ENCODE peak calls at places on chromosomes 6 and 20, in five cellular contexts. G, N, C, M and Y are unnamed samples.

GRCh38 chr6:34285571-34285970 is 36.8 kb upstream of the SMIM29 start:
- DNase-seq in G (no peak), N (no peak), C (no peak), M (no peak), Y (no peak)

GRCh38 chr20:25584905-25585704 is at the start of gene NINL:
- DNase-seq in G (peak), N (no peak), C (peak), M (peak), Y (peak)

GRCh38 chr6:43790031-43790430 is 20.0 kb downstream of the VEGFA start:
- DNase-seq in G (no peak), N (no peak), C (peak), M (no peak), Y (no peak)

GRCh38 chr6:98041921-98042320 is 758.9 kb upstream of the MMS22L start:
- DNase-seq in G (no peak), N (no peak), C (no peak), M (peak), Y (no peak)

GRCh38 chr6:137731960-137732616 is 135.0 kb upstream of the TNFAIP3 start:
- DNase-seq in G (no peak), N (no peak), C (no peak), M (peak), Y (peak)

GRCh38 chr20:23920936-23921335 is 41.4 kb upstream of the CST5 start:
- DNase-seq in G (no peak), N (peak), C (no peak), M (no peak), Y (no peak)

GRCh38 chr6:18264338-18265098 is at the start of gene DEK:
- DNase-seq in G (peak), N (peak), C (peak), M (peak), Y (peak)

GRCh38 chr6:164927288-164928040 is 381.9 kb downstream of the C6orf118 start:
- DNase-seq in G (peak), N (peak), C (peak), M (peak), Y (peak)

GRCh38 chr20:41643504-41643938 is 25.3 kb upstream of the CHD6 start:
- DNase-seq in G (no peak), N (no peak), C (no peak), M (peak), Y (peak)

GRCh38 chr6:9233226-9233625 is 797.9 kb upstream of the SLC35B3 start:
- DNase-seq in G (no peak), N (no peak), C (no peak), M (no peak), Y (no peak)

GRCh38 chr6:157013649-157014365 is 236.6 kb downstream of the ARID1B start:
- DNase-seq in G (no peak), N (no peak), C (no peak), M (peak), Y (no peak)

GRCh38 chr6:138653435-138653834 is 120.1 kb upstream of the CCDC28A start:
- DNase-seq in G (no peak), N (no peak), C (no peak), M (no peak), Y (no peak)

GRCh38 chr6:99189823-99190721 is 159.4 kb downstream of the FAXC start:
- DNase-seq in G (no peak), N (no peak), C (no peak), M (no peak), Y (no peak)

GRCh38 chr6:170034294-170034693 is 256.6 kb downstream of the DLL1 start:
- DNase-seq in G (peak), N (no peak), C (no peak), M (no peak), Y (peak)

GRCh38 chr20:43940518-43941225 is 26.0 kb downstream of the TOX2 start:
- DNase-seq in G (no peak), N (no peak), C (no peak), M (no peak), Y (no peak)

GRCh38 chr6:37877373-37878149 is 58.0 kb downstream of the ZFAND3 start:
- DNase-seq in G (no peak), N (no peak), C (no peak), M (peak), Y (no peak)

GRCh38 chr6:8628063-8628462 is 192.7 kb upstream of the SLC35B3 start:
- DNase-seq in G (no peak), N (no peak), C (no peak), M (no peak), Y (no peak)

GRCh38 chr20:25360631-25361286 is 29.9 kb downstream of the ABHD12 start:
- DNase-seq in G (no peak), N (no peak), C (no peak), M (peak), Y (peak)

GRCh38 chr20:43442310-43442880 is 15.3 kb upstream of the SRSF6 start:
- DNase-seq in G (no peak), N (no peak), C (peak), M (no peak), Y (no peak)

GRCh38 chr6:99362644-99363268 is 13.3 kb upstream of the FAXC start:
- DNase-seq in G (no peak), N (no peak), C (no peak), M (no peak), Y (no peak)

GRCh38 chr20:32438331-32438858 is 80.3 kb downstream of the ASXL1 start:
- DNase-seq in G (no peak), N (no peak), C (no peak), M (no peak), Y (no peak)